ENCODE peak calls at places on chromosomes 3 and 15, in four cellular contexts. One of them, this sample, is unnamed.

GRCh38 chr3:30980993-30981392 is 86.5 kb upstream of the GADL1 start:
- DNase-seq in HCT116: no peak
- DNase-seq in HepG2: no peak
- DNase-seq in K562: no peak
- DNase-seq in this sample: no peak

GRCh38 chr3:99753268-99753975 is 64.2 kb upstream of the CMSS1 start:
- DNase-seq in HCT116: peak; percentile 28
- DNase-seq in HepG2: peak; percentile 28
- DNase-seq in K562: peak; percentile 22
- DNase-seq in this sample: peak; percentile 43

GRCh38 chr3:182165234-182165633 is 453.5 kb downstream of the SOX2 start:
- DNase-seq in HCT116: no peak
- DNase-seq in HepG2: no peak
- DNase-seq in K562: no peak
- DNase-seq in this sample: no peak

GRCh38 chr3:122902326-122902725 is 107.5 kb downstream of the SLC49A4 start:
- DNase-seq in HCT116: no peak
- DNase-seq in HepG2: no peak
- DNase-seq in K562: no peak
- DNase-seq in this sample: no peak

GRCh38 chr3:16069149-16069922 is 105.1 kb upstream of the GALNT15 start:
- DNase-seq in HCT116: no peak
- DNase-seq in HepG2: peak; percentile 87
- DNase-seq in K562: no peak
- DNase-seq in this sample: no peak

GRCh38 chr3:196235452-196236122 is 19.3 kb downstream of the SLC51A start:
- DNase-seq in HCT116: no peak
- DNase-seq in HepG2: no peak
- DNase-seq in K562: no peak
- DNase-seq in this sample: no peak

GRCh38 chr15:73082719-73083275 is 30.5 kb downstream of the NEO1 start:
- DNase-seq in HCT116: no peak
- DNase-seq in HepG2: no peak
- DNase-seq in K562: no peak
- DNase-seq in this sample: no peak

GRCh38 chr15:101100593-101101442 is 151.0 kb downstream of the CHSY1 start:
- DNase-seq in HCT116: no peak
- DNase-seq in HepG2: no peak
- DNase-seq in K562: no peak
- DNase-seq in this sample: no peak

GRCh38 chr15:69610858-69611257 is 158.2 kb downstream of the RPLP1 start:
- DNase-seq in HCT116: no peak
- DNase-seq in HepG2: no peak
- DNase-seq in K562: no peak
- DNase-seq in this sample: no peak

GRCh38 chr3:186277268-186277909 is 84.6 kb downstream of the DGKG start:
- DNase-seq in HCT116: peak; percentile 40
- DNase-seq in HepG2: peak; percentile 20
- DNase-seq in K562: peak; percentile 18
- DNase-seq in this sample: no peak

GRCh38 chr3:138348950-138349739 is 766 bp downstream of the MRAS start:
- DNase-seq in HCT116: no peak
- DNase-seq in HepG2: peak; percentile 29
- DNase-seq in K562: peak; percentile 12
- DNase-seq in this sample: no peak

GRCh38 chr3:140529096-140529495 is 148.8 kb upstream of the TRIM42 start:
- DNase-seq in HCT116: no peak
- DNase-seq in HepG2: no peak
- DNase-seq in K562: no peak
- DNase-seq in this sample: no peak

GRCh38 chr3:7332696-7333095 is 471.8 kb downstream of the GRM7 start:
- DNase-seq in HCT116: no peak
- DNase-seq in HepG2: no peak
- DNase-seq in K562: no peak
- DNase-seq in this sample: no peak

GRCh38 chr15:83340087-83340486 is 55.6 kb upstream of the BNC1 start:
- DNase-seq in HCT116: no peak
- DNase-seq in HepG2: no peak
- DNase-seq in K562: no peak
- DNase-seq in this sample: no peak

GRCh38 chr3:185207931-185208746 is 45.7 kb downstream of the EHHADH start:
- DNase-seq in HCT116: no peak
- DNase-seq in HepG2: no peak
- DNase-seq in K562: no peak
- DNase-seq in this sample: no peak

GRCh38 chr15:85733415-85733814 is 61.3 kb downstream of the KLHL25 start:
- DNase-seq in HCT116: no peak
- DNase-seq in HepG2: no peak
- DNase-seq in K562: no peak
- DNase-seq in this sample: no peak

GRCh38 chr3:31423522-31423921 is 109.2 kb upstream of the STT3B start:
- DNase-seq in HCT116: no peak
- DNase-seq in HepG2: peak; percentile 70
- DNase-seq in K562: no peak
- DNase-seq in this sample: no peak

GRCh38 chr3:42092006-42092405 is 849 bp downstream of the TRAK1 start:
- DNase-seq in HCT116: no peak
- DNase-seq in HepG2: no peak
- DNase-seq in K562: no peak
- DNase-seq in this sample: no peak

GRCh38 chr3:146250449-146251382 is at the start of gene PLSCR4:
- DNase-seq in HCT116: peak; percentile 16
- DNase-seq in HepG2: no peak
- DNase-seq in K562: peak; percentile 66
- DNase-seq in this sample: no peak

GRCh38 chr3:52468336-52468735 is 12.9 kb downstream of the NISCH start:
- DNase-seq in HCT116: no peak
- DNase-seq in HepG2: no peak
- DNase-seq in K562: no peak
- DNase-seq in this sample: no peak

GRCh38 chr15:64809649-64810498 is 15.6 kb downstream of the PIF1 start:
- DNase-seq in HCT116: peak; percentile 57
- DNase-seq in HepG2: peak; percentile 61
- DNase-seq in K562: peak; percentile 87
- DNase-seq in this sample: no peak

GRCh38 chr3:76733073-76733759 is 306.7 kb upstream of the ROBO2 start:
- DNase-seq in HCT116: no peak
- DNase-seq in HepG2: no peak
- DNase-seq in K562: no peak
- DNase-seq in this sample: no peak

GRCh38 chr3:100033184-100033583 is 81.1 kb downstream of the FILIP1L start:
- DNase-seq in HCT116: no peak
- DNase-seq in HepG2: no peak
- DNase-seq in K562: no peak
- DNase-seq in this sample: no peak

GRCh38 chr3:146165370-146165769 is 4.4 kb upstream of the PLOD2 start:
- DNase-seq in HCT116: no peak
- DNase-seq in HepG2: no peak
- DNase-seq in K562: no peak
- DNase-seq in this sample: no peak

GRCh38 chr3:145898487-145898886 is 262.5 kb downstream of the PLOD2 start:
- DNase-seq in HCT116: no peak
- DNase-seq in HepG2: no peak
- DNase-seq in K562: no peak
- DNase-seq in this sample: no peak

GRCh38 chr3:33790091-33790490 is 8.3 kb upstream of the PDCD6IP start:
- DNase-seq in HCT116: no peak
- DNase-seq in HepG2: no peak
- DNase-seq in K562: no peak
- DNase-seq in this sample: no peak

GRCh38 chr3:33789183-33789954 is 9.1 kb upstream of the PDCD6IP start:
- DNase-seq in HCT116: no peak
- DNase-seq in HepG2: no peak
- DNase-seq in K562: no peak
- DNase-seq in this sample: no peak

GRCh38 chr3:33791477-33792166 is 6.8 kb upstream of the PDCD6IP start:
- DNase-seq in HCT116: no peak
- DNase-seq in HepG2: peak; percentile 38
- DNase-seq in K562: peak; percentile 84
- DNase-seq in this sample: no peak

GRCh38 chr3:33786565-33787327 is 11.7 kb upstream of the PDCD6IP start:
- DNase-seq in HCT116: no peak
- DNase-seq in HepG2: no peak
- DNase-seq in K562: no peak
- DNase-seq in this sample: no peak

GRCh38 chr3:33787328-33788009 is 11.0 kb upstream of the PDCD6IP start:
- DNase-seq in HCT116: peak; percentile 60
- DNase-seq in HepG2: peak; percentile 65
- DNase-seq in K562: peak; percentile 77
- DNase-seq in this sample: peak; percentile 39
- H3K4me3 ChIP-seq in HCT116: no peak overlapping the region
- H3K4me3 ChIP-seq in HepG2: peak overlapping the region; percentile 73
- H3K4me3 ChIP-seq in K562: peak overlapping the region; percentile 13
- H3K4me3 ChIP-seq in this sample: peak overlapping the region; percentile 44

GRCh38 chr3:189132901-189133300 is 38.9 kb upstream of the TPRG1 start:
- DNase-seq in HCT116: no peak
- DNase-seq in HepG2: no peak
- DNase-seq in K562: no peak
- DNase-seq in this sample: no peak

GRCh38 chr3:189132125-189132744 is 39.5 kb upstream of the TPRG1 start:
- DNase-seq in HCT116: peak; percentile 93
- DNase-seq in HepG2: peak; percentile 65
- DNase-seq in K562: no peak
- DNase-seq in this sample: no peak

GRCh38 chr3:189137416-189137815 is 34.4 kb upstream of the TPRG1 start:
- DNase-seq in HCT116: no peak
- DNase-seq in HepG2: no peak
- DNase-seq in K562: no peak
- DNase-seq in this sample: no peak

GRCh38 chr3:189139631-189140030 is 32.1 kb upstream of the TPRG1 start:
- DNase-seq in HCT116: no peak
- DNase-seq in HepG2: no peak
- DNase-seq in K562: no peak
- DNase-seq in this sample: no peak

DNA sequence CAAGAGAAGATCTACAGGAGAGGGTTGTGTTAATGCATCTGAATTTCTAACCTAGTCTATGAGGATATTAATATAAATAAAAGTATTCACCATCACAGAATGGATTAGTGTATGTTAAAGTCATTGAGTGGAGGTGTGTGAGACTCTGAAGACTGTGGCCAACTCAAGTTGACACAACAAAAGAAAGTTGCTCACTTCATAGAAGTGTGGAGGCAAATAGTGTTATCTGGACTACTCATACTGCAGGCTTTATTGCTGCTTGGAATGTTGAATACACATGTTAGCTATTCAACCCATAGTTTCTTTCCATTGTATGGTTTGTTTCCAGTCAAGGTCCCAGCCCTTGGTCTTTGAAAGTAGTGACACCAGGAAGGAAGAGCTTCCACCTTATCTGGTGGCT is 38.0 kb upstream of the TPRG1 start:
- DNase-seq in HCT116: no peak
- DNase-seq in HepG2: no peak
- DNase-seq in K562: no peak
- DNase-seq in this sample: no peak
- TF ChIP-seq TCF7L2 in HCT116: no peak
- TF ChIP-seq TCF7L2 in HepG2: no peak
- TF ChIP-seq TCF7L2 in K562: no peak
- TF ChIP-seq TCF7L2 in this sample: no peak

DNA sequence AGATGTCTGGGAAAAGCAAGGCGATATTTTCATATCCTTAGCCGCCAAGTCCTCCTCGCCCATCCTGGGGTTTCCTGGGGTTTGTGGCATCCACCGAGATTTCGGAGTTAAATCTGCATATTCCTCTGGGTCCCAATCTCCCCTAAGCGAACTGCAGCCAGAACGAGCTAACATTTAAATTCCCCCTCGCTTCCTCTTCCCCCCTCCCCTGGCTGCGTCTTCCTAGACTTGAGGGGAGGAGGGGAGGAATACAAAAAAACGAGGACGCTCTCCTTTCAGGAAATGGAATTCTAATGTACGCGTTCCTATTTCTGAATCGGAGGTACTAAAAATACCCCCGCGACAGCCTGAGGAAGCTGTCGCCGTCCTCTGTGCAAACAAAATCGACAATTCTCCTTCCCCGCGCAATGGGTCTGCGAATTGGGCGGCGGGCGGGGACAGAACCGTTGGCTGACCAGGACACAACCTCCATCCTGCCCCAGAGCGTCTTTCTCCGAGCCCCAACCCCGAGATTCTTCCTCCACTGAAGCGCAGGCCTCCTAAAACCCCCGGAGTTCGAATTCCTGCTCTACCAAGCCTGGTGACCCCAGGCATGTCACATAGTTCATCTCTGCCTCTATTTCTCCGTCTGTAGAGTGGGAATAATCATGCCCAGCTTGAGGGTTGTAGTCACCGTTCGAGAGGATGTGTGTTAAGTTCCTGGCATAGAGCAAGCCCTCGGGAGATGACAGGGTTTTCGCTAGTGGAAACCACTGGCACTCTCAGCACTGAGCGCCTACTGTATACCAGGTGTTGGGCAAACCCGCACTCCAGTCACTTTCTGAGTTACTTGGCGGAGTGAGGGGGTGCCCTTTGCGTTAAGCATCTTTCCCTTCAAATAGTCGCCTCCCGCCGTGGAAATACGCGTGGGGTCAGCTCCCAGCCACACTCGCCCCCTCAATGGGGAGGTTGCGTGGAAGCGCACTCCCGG is 5.3 kb downstream of the FEZF2 start:
- DNase-seq in HCT116: no peak
- DNase-seq in HepG2: no peak
- DNase-seq in K562: no peak
- DNase-seq in this sample: no peak
- H3K4me3 ChIP-seq in HCT116: no peak overlapping the region
- H3K4me3 ChIP-seq in HepG2: no peak overlapping the region
- H3K4me3 ChIP-seq in K562: no peak overlapping the region
- H3K4me3 ChIP-seq in this sample: no peak overlapping the region

GRCh38 chr3:109685084-109686079 is 348.0 kb upstream of the DPPA4 start:
- DNase-seq in HCT116: peak; percentile 93
- DNase-seq in HepG2: no peak
- DNase-seq in K562: no peak
- DNase-seq in this sample: peak; percentile 46
- TF ChIP-seq TCF7L2 in HCT116: peak; percentile 28
- TF ChIP-seq TCF7L2 in HepG2: no peak
- TF ChIP-seq TCF7L2 in K562: no peak
- TF ChIP-seq TCF7L2 in this sample: no peak

This sample was measured in Panc1.